ENCODE peak calls at places on chromosomes 11 and 22, in four cellular contexts. N is stomach, R is right lobe of liver, C is IMR-90. O is an unnamed sample.
A peak's percentile ranks its signal among the peaks of the same experiment; 100 is the strongest.

GRCh38 chr22:44329179-44329796 is 16.5 kb upstream of the SHISAL1 start:
- DNase-seq in N (no peak), R (no peak), C (peak; percentile 27), O (no peak)

GRCh38 chr11:131038597-131038996 is 122.3 kb upstream of the SNX19 start:
- DNase-seq in N (no peak), R (no peak), C (no peak), O (no peak)

GRCh38 chr22:21730535-21731308 is 4.9 kb downstream of the YPEL1 start:
- DNase-seq in N (no peak), R (no peak), C (no peak), O (no peak)

GRCh38 chr22:39522567-39523300 is 2.4 kb downstream of the ATF4 start:
- DNase-seq in N (peak; percentile 56), R (no peak), C (peak; percentile 66), O (peak; percentile 68)

GRCh38 chr11:98657711-98658110 is 363.0 kb upstream of the CNTN5 start:
- DNase-seq in N (no peak), R (no peak), C (no peak), O (no peak)

GRCh38 chr11:3614742-3615171 is 27.0 kb downstream of the ART5 start:
- DNase-seq in N (no peak), R (no peak), C (no peak), O (peak; percentile 91)

GRCh38 chr11:113885897-113886296 is 10.5 kb upstream of the USP28 start:
- DNase-seq in N (no peak), R (no peak), C (no peak), O (no peak)

GRCh38 chr11:68332186-68332585 is 19.8 kb downstream of the LRP5 start:
- DNase-seq in N (no peak), R (no peak), C (no peak), O (no peak)

GRCh38 chr11:47607380-47607779 is 13.2 kb upstream of the C1QTNF4 start:
- DNase-seq in N (no peak), R (no peak), C (peak; percentile 96), O (no peak)

GRCh38 chr11:126339866-126340434 is 15.5 kb upstream of the ST3GAL4 start:
- DNase-seq in N (peak; percentile 66), R (no peak), C (peak; percentile 62), O (peak; percentile 54)

GRCh38 chr11:112497826-112498225 is 237.2 kb upstream of the PLET1 start:
- DNase-seq in N (no peak), R (no peak), C (no peak), O (no peak)

GRCh38 chr22:30922151-30922611 is 46.4 kb downstream of the MORC2 start:
- DNase-seq in N (peak; percentile 55), R (peak; percentile 69), C (peak; percentile 27), O (peak; percentile 41)

GRCh38 chr22:49184736-49185135 is 642.9 kb downstream of the BRD1 start:
- DNase-seq in N (no peak), R (no peak), C (no peak), O (no peak)

GRCh38 chr11:61955031-61955415 is 4.9 kb downstream of the BEST1 start:
- DNase-seq in N (no peak), R (peak; percentile 74), C (peak; percentile 87), O (peak; percentile 65)

GRCh38 chr22:27518583-27519437 is 282.7 kb downstream of the MN1 start:
- DNase-seq in N (no peak), R (no peak), C (peak; percentile 16), O (no peak)

GRCh38 chr11:67082071-67082791 is 25.6 kb downstream of the RHOD start:
- DNase-seq in N (no peak), R (no peak), C (no peak), O (no peak)

GRCh38 chr11:20467458-20468185 is 80.1 kb downstream of the PRMT3 start:
- DNase-seq in N (no peak), R (no peak), C (peak; percentile 23), O (no peak)

GRCh38 chr11:125621995-125622394 is 3.0 kb upstream of the CHEK1 start:
- DNase-seq in N (no peak), R (no peak), C (peak; percentile 77), O (no peak)

GRCh38 chr11:66123902-66124301 is 53.8 kb downstream of the PACS1 start:
- DNase-seq in N (peak; percentile 44), R (no peak), C (no peak), O (no peak)

GRCh38 chr11:120632579-120632978 is 121.0 kb downstream of the GRIK4 start:
- DNase-seq in N (no peak), R (no peak), C (no peak), O (no peak)

GRCh38 chr11:2421996-2422395 is 21.4 kb downstream of the TSSC4 start:
- DNase-seq in N (no peak), R (no peak), C (no peak), O (no peak)

GRCh38 chr11:75653532-75653931 is 15.3 kb downstream of the MAP6 start:
- DNase-seq in N (no peak), R (no peak), C (no peak), O (no peak)

GRCh38 chr11:67099841-67100324 is 19.2 kb upstream of the KDM2A start:
- DNase-seq in N (no peak), R (no peak), C (no peak), O (no peak)

GRCh38 chr11:113553235-113553634 is 78.0 kb upstream of the DRD2 start:
- DNase-seq in N (no peak), R (no peak), C (peak; percentile 89), O (no peak)

GRCh38 chr11:11409916-11410315 is 56.9 kb upstream of the CSNK2A3 start:
- DNase-seq in N (no peak), R (no peak), C (no peak), O (no peak)

GRCh38 chr22:48432721-48433518 is 1394.8 kb downstream of the BRD1 start:
- DNase-seq in N (no peak), R (no peak), C (no peak), O (no peak)

GRCh38 chr11:26905368-26905767 is 88.5 kb upstream of the FIBIN start:
- DNase-seq in N (no peak), R (no peak), C (peak; percentile 4), O (no peak)

GRCh38 chr11:32137263-32137662 is 46.4 kb downstream of the RCN1 start:
- DNase-seq in N (no peak), R (no peak), C (peak; percentile 99), O (no peak)

GRCh38 chr11:130389315-130389935 is 39.0 kb downstream of the ADAMTS8 start:
- DNase-seq in N (no peak), R (no peak), C (no peak), O (no peak)

GRCh38 chr11:17575431-17576425 is 28.7 kb downstream of the OTOG start:
- DNase-seq in N (peak; percentile 18), R (no peak), C (no peak), O (no peak)

GRCh38 chr11:14566331-14567063 is 46.3 kb upstream of the PSMA1 start:
- DNase-seq in N (no peak), R (no peak), C (no peak), O (no peak)

GRCh38 chr22:47163481-47163875 is 401.0 kb downstream of the TBC1D22A start:
- DNase-seq in N (no peak), R (no peak), C (no peak), O (peak; percentile 8)

GRCh38 chr11:14793546-14793945 is 98.5 kb downstream of the CYP2R1 start:
- DNase-seq in N (no peak), R (no peak), C (no peak), O (no peak)

GRCh38 chr11:19524171-19524671 is 188.4 kb upstream of the NAV2 start:
- DNase-seq in N (peak; percentile 49), R (peak; percentile 80), C (peak; percentile 8), O (no peak)

GRCh38 chr11:69950120-69950519 is 128.0 kb upstream of the ANO1 start:
- DNase-seq in N (no peak), R (peak; percentile 45), C (peak; percentile 31), O (no peak)

GRCh38 chr11:69947772-69948255 is 128.6 kb upstream of the FGF3 start:
- DNase-seq in N (no peak), R (no peak), C (no peak), O (no peak)

GRCh38 chr11:69948256-69949141 is 129.3 kb upstream of the FGF3 start:
- DNase-seq in N (peak; percentile 65), R (no peak), C (peak; percentile 57), O (no peak)

GRCh38 chr11:69950621-69951020 is 127.5 kb upstream of the ANO1 start:
- DNase-seq in N (no peak), R (no peak), C (no peak), O (no peak)

GRCh38 chr11:69949327-69949726 is 128.8 kb upstream of the ANO1 start:
- DNase-seq in N (peak; percentile 37), R (no peak), C (peak; percentile 95), O (no peak)
- H3K27ac ChIP-seq in N (peak overlapping the region; percentile 41), R (no peak overlapping the region), C (peak overlapping the region; percentile 51), O (peak overlapping the region; percentile 22)

GRCh38 chr11:64240467-64241174 is at the start of gene FKBP2:
- DNase-seq in N (peak; percentile 98), R (peak; percentile 99), C (peak; percentile 95), O (peak; percentile 94)
- TF ChIP-seq POLR2A in N (peak; percentile 64), R (peak; percentile 96), C (peak; percentile 84), O (peak; percentile 97)

GRCh38 chr11:64383580-64383979 is 24.6 kb downstream of the RPS6KA4 start:
- DNase-seq in N (no peak), R (no peak), C (no peak), O (no peak)

GRCh38 chr11:64387916-64388315 is 29.0 kb downstream of the RPS6KA4 start:
- DNase-seq in N (no peak), R (no peak), C (no peak), O (no peak)

GRCh38 chr11:64385953-64386704 is 27.2 kb downstream of the RPS6KA4 start:
- DNase-seq in N (no peak), R (no peak), C (peak; percentile 35), O (no peak)

GRCh38 chr11:64384039-64384737 is 25.2 kb downstream of the RPS6KA4 start:
- DNase-seq in N (peak; percentile 33), R (no peak), C (no peak), O (no peak)

GRCh38 chr11:64384981-64385952 is 26.3 kb downstream of the RPS6KA4 start:
- DNase-seq in N (no peak), R (no peak), C (no peak), O (no peak)
- H3K27ac ChIP-seq in N (no peak overlapping the region), R (no peak overlapping the region), C (no peak overlapping the region), O (no peak overlapping the region)

GRCh38 chr11:203056-203944 is 3.9 kb downstream of the BET1L start:
- DNase-seq in N (peak; percentile 17), R (no peak), C (no peak), O (no peak)
- TF ChIP-seq POLR2A in N (no peak), R (no peak), C (no peak), O (no peak)

O was measured in gastrocnemius medialis.